ENCODE peak calls at places on chromosomes 1 and 21, in five cellular contexts. G, X, U, Y and O are unnamed samples. For H3K4me1, the result is how much of the 10 kb centered on the place peaks cover.

GRCh38 chr1:64133036-64133435 is 70.4 kb upstream of the UBE2U start:
- DNase-seq in G (peak), X (no peak), U (no peak), Y (peak), O (peak)

GRCh38 chr1:79982218-79982617 is 975.7 kb upstream of the ADGRL4 start:
- DNase-seq in G (peak), X (no peak), U (no peak), Y (peak), O (peak)

GRCh38 chr1:192817202-192817601 is 8.4 kb downstream of the RGS2 start:
- DNase-seq in G (no peak), X (no peak), U (no peak), Y (no peak), O (no peak)

GRCh38 chr1:227891223-227891954 is 56.3 kb downstream of the WNT9A start:
- DNase-seq in G (no peak), X (no peak), U (peak), Y (no peak), O (no peak)

GRCh38 chr1:23341829-23342697 is 2.0 kb downstream of the HNRNPR start:
- DNase-seq in G (no peak), X (no peak), U (no peak), Y (peak), O (no peak)

GRCh38 chr21:24042687-24043086 is 1564.6 kb downstream of the MRPL39 start:
- DNase-seq in G (no peak), X (no peak), U (no peak), Y (no peak), O (no peak)

GRCh38 chr1:200491097-200491496 is 81.3 kb upstream of the ZNF281 start:
- DNase-seq in G (no peak), X (no peak), U (no peak), Y (no peak), O (no peak)

GRCh38 chr1:167492509-167492910 is 25.8 kb downstream of the CD247 start:
- DNase-seq in G (no peak), X (no peak), U (no peak), Y (no peak), O (no peak)

GRCh38 chr21:34836103-34836932 is 167.5 kb downstream of the CLIC6 start:
- DNase-seq in G (peak), X (no peak), U (no peak), Y (peak), O (peak)

GRCh38 chr1:1081311-1082238 is 7.5 kb upstream of the RNF223 start:
- DNase-seq in G (peak), X (peak), U (peak), Y (no peak), O (no peak)

GRCh38 chr1:16018308-16018707 is 465 bp upstream of the HSPB7 start:
- DNase-seq in G (no peak), X (no peak), U (no peak), Y (peak), O (no peak)

GRCh38 chr1:245156736-245157505 is 2.1 kb downstream of the KIF26B start:
- DNase-seq in G (peak), X (peak), U (peak), Y (peak), O (peak)

GRCh38 chr1:94792473-94792875 is 27.7 kb upstream of the SLC44A3 start:
- DNase-seq in G (no peak), X (no peak), U (no peak), Y (peak), O (no peak)

GRCh38 chr1:169670836-169671235 is 40.6 kb downstream of the SELL start:
- DNase-seq in G (no peak), X (no peak), U (no peak), Y (no peak), O (no peak)

GRCh38 chr1:22340873-22341272 is 110.8 kb upstream of the ZBTB40 start:
- DNase-seq in G (no peak), X (no peak), U (no peak), Y (peak), O (no peak)

GRCh38 chr1:167400359-167400953 is 117.9 kb downstream of the CD247 start:
- DNase-seq in G (no peak), X (no peak), U (no peak), Y (no peak), O (no peak)

GRCh38 chr1:8335246-8335645 is 17.3 kb downstream of the SLC45A1 start:
- DNase-seq in G (no peak), X (no peak), U (no peak), Y (no peak), O (no peak)

GRCh38 chr1:202154766-202155477 is 5.5 kb downstream of the PTPN7 start:
- DNase-seq in G (peak), X (peak), U (peak), Y (peak), O (peak)

GRCh38 chr1:183433703-183434102 is 15.5 kb upstream of the NMNAT2 start:
- DNase-seq in G (no peak), X (no peak), U (no peak), Y (no peak), O (no peak)

GRCh38 chr1:109365642-109366204 is 32.0 kb downstream of the SORT1 start:
- DNase-seq in G (peak), X (no peak), U (no peak), Y (no peak), O (no peak)
- H3K4me1 ChIP-seq in G (under half), X (under half), U (under half), Y (under half), O (under half)

GRCh38 chr1:204652556-204652955 is 33.0 kb downstream of the LRRN2 start:
- DNase-seq in G (no peak), X (no peak), U (no peak), Y (no peak), O (no peak)
- TF ChIP-seq EZH2 in G (no peak), X (no peak), U (no peak), Y (no peak), O (no peak)

DNA sequence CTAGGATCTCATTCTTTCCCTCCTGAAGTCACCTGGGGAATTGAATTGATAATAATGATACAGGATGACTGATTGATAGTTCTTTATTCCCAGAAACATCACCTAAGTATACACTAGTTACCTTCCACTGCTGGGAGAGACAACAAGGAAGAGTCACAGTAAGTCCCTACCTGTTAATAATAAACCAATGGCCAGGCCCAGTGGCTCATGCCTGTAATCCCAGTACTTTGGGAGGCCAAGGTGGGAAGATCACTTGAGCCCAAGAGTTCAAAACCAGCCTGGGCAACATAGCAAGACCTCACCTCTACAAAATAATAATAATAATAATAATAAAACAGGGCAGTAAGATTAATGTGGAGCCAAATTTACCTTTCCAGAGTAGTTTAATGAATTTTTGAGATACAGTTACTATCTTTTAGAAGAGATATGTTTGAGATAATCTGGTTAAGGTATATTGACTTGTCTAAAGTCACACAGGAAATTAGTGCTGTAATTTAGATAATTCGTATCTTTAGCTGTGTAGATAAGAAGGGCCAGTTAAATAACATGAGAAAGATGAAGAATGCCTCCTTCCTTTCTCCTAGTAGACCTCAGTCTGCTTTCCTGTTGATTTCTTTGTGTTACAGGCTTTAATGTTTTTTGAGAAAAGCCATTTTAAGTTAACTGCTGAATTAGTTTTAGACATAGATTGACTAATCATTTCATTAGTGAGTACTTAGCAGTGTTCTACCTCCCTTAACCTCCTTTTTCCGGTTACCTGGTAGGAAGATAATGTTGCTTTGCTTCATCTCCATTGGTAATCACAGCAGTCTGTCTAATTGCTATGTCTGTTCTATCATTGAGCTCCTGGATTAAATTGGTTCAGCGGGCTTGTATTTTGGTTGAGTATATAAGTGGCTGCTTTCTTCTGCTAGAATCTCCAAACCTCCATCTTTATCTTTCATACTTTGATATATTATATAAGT is 22.0 kb downstream of the SMAP2 start:
- DNase-seq in G (no peak), X (no peak), U (no peak), Y (no peak), O (no peak)
- H3K4me1 ChIP-seq in G (under half), X (under half), U (under half), Y (under half), O (under half)

GRCh38 chr1:110524311-110525249 is 5.6 kb upstream of the KCNA10 start:
- DNase-seq in G (peak), X (peak), U (peak), Y (peak), O (no peak)

GRCh38 chr1:110515896-110516295 is 3.1 kb downstream of the KCNA10 start:
- DNase-seq in G (no peak), X (no peak), U (no peak), Y (no peak), O (no peak)

GRCh38 chr1:110523011-110523410 is 4.0 kb upstream of the KCNA10 start:
- DNase-seq in G (peak), X (no peak), U (no peak), Y (peak), O (no peak)

GRCh38 chr1:110515041-110515440 is 3.9 kb downstream of the KCNA10 start:
- DNase-seq in G (no peak), X (no peak), U (no peak), Y (no peak), O (no peak)

GRCh38 chr1:110519125-110519810 is at the start of gene KCNA10:
- DNase-seq in G (no peak), X (no peak), U (no peak), Y (no peak), O (no peak)
- TF ChIP-seq EZH2 in G (no peak), X (no peak), U (no peak), Y (no peak), O (no peak)

GRCh38 chr1:157985473-157985872 is 8.0 kb upstream of the KIRREL1 start:
- DNase-seq in G (no peak), X (no peak), U (no peak), Y (no peak), O (no peak)

GRCh38 chr1:157983787-157984186 is 9.7 kb upstream of the KIRREL1 start:
- DNase-seq in G (no peak), X (no peak), U (no peak), Y (no peak), O (no peak)

GRCh38 chr1:157992031-157992568 is 1.3 kb upstream of the KIRREL1 start:
- DNase-seq in G (peak), X (peak), U (peak), Y (peak), O (peak)

GRCh38 chr1:157984469-157984868 is 9.0 kb upstream of the KIRREL1 start:
- DNase-seq in G (peak), X (no peak), U (no peak), Y (peak), O (no peak)

DNA sequence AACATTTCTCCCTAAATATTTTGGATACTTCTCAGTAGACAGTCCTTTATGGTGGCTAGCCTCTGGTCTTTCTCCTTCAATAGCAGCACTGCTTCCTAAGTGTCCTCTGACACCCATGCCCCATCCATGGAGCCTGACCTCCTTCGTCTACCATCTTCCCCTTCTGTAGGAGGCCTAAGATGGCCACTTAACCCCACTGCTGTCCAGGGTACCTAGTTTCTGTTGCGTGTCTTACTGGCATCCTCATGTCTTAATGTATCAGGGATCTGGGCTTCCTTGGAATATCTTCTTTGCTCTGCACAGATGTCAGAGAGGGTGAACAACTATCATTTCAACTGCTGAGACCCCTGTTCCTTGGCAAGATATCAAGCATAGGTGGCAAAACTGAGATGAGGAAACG is 5.4 kb upstream of the KIRREL1 start:
- DNase-seq in G (no peak), X (no peak), U (no peak), Y (no peak), O (no peak)
- H3K4me1 ChIP-seq in G (under half), X (under half), U (under half), Y (under half), O (under half)

DNA sequence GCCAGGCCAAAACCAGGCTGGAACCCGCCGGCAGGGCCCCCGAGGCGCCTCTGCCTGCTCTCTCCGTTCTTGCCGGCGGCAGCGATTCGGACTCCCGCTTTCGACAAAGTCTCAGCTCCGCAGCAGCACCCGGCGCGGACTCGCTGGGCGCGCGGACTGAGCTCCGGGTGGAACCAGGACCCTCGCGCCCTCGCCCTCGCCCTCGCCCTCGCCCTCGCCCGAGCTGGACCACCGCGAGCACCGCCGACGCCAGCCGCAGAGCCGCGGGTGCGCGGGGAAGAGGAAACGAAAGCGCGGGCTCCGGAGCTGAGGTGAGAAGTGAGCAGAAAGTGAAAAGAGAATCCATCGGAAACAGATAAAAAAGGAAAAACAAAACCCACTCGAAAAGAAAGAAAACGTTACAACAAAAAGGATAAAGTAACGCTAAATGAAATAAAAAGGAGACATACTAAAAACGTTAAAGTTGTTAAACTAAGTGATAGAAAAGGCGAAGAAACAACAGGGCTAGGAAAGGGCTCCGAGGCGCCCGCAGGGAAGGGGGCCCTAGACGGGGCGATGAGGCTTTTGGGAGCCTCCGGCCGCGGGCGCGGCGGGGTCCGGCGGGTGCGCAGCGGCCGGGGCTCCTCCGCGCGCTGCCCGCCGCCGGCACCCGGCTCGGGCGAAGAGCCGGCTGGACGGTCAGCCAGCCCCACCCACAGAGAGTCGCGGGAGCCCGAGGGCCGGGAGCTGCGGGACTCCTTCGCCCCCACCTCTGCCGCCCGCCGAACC is 64.8 kb downstream of the MEF2D start:
- DNase-seq in G (no peak), X (no peak), U (no peak), Y (peak), O (no peak)
- TF ChIP-seq EZH2 in G (peak), X (peak), U (peak), Y (peak), O (peak)

GRCh38 chr1:6271554-6271953 is 10.7 kb upstream of the GPR153 start:
- DNase-seq in G (peak), X (no peak), U (no peak), Y (peak), O (peak)
- H3K4me1 ChIP-seq in G (under half), X (under half), U (under half), Y (under half), O (under half)

DNA sequence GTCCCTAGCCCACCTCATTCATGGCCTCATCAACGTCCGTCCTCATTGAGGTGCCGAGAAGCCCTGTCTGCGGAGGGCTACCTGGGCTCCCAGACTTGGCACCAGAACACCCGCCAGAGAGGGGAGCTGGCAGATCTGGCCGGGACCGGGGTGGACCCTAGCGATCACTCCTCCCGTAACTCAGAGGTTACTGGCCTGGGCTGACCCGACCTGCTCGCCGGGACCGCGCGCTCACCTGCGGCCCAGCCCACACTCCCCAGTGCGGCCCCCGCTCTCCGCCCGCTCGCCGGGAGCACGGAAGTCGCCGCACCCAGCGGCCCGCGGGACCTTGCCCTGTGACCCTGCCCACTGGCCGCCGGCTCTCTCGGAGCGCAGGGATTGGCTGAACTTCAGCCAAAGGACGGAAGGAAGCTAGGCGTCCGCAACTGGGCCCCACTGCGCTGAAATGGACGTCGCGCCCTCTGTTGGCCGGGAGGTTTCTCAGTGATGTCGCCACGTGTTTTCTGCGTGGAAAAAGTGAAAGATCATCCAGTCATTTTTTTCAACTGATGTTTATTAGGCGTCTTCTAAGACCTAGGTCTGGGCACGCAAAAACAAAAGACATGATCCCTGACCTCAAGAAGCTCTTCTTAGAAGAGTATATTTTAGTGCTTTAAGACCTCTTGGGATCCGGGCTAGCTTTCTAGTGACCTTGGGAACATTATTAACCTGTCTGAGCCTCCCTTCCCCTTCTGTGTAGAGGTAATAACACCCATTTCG is at the start of gene SMIM12:
- DNase-seq in G (peak), X (peak), U (peak), Y (peak), O (peak)
- TF ChIP-seq EZH2 in G (no peak), X (no peak), U (no peak), Y (no peak), O (no peak)

GRCh38 chr1:156489166-156489934 is 11.2 kb downstream of the MEF2D start:
- DNase-seq in G (peak), X (peak), U (no peak), Y (peak), O (no peak)

GRCh38 chr1:156487862-156488261 is 12.7 kb downstream of the MEF2D start:
- DNase-seq in G (no peak), X (no peak), U (no peak), Y (no peak), O (no peak)

GRCh38 chr1:156490401-156491032 is 10.1 kb downstream of the MEF2D start:
- DNase-seq in G (peak), X (peak), U (peak), Y (peak), O (no peak)

GRCh38 chr1:156489935-156490293 is 10.7 kb downstream of the MEF2D start:
- DNase-seq in G (no peak), X (no peak), U (no peak), Y (no peak), O (no peak)

DNA sequence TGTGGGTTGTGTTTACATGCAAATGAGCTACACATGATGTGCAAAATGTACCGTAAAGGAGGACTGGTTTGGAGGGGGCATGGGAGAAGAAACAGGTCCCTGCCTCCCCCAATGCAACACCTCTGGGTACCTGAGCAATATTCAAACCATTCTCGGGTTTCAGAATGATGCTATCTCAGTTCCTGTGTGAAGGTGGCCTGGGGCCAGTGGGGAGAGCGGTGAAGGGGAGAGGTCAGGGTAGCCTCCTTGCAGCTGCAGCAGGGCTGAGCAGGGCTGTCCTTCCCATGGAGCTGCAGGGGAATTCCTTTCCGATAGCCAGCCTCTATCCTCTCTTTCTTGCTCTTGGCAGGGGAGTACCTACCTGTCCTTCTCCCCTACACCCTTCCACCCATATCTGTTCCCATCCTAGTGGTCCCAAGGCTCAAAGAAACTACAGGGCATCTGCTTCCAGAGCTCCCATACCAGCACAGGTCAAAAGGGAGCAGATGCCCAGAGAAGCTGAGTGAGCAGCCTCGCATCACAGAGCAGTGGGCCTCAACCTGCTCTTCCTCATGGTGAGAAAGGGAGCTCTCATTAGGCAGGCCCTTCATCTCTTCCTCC is 11.9 kb downstream of the MEF2D start:
- DNase-seq in G (no peak), X (no peak), U (no peak), Y (no peak), O (no peak)
- H3K4me1 ChIP-seq in G (under half), X (under half), U (under half), Y (half or more), O (under half)